ENCODE peak calls at places on chromosomes 4 and X, in seven cellular contexts. W, M, N, U, G, S and K are unnamed samples.

GRCh38 chrX:150038977-150039599 is 100.8 kb upstream of the EOLA2 start:
- DNase-seq in W (no peak), M (no peak), N (no peak), U (no peak), G (no peak), S (no peak), K (no peak)

GRCh38 chrX:54473993-54474859 is 21.8 kb downstream of the FGD1 start:
- DNase-seq in W (no peak), M (no peak), N (no peak), U (no peak), G (no peak), S (no peak), K (no peak)

GRCh38 chrX:132004728-132005127 is 18.4 kb upstream of the STK26 start:
- DNase-seq in W (no peak), M (peak; percentile 71), N (no peak), U (no peak), G (no peak), S (no peak), K (no peak)

GRCh38 chrX:20224814-20225487 is 41.8 kb downstream of the RPS6KA3 start:
- DNase-seq in W (no peak), M (peak; percentile 28), N (no peak), U (no peak), G (no peak), S (no peak), K (no peak)

GRCh38 chr4:20408596-20408995 is 156.9 kb downstream of the SLIT2 start:
- DNase-seq in W (no peak), M (no peak), N (no peak), U (peak; percentile 32), G (no peak), S (no peak), K (no peak)

GRCh38 chr4:158824425-158825274 is 55.8 kb downstream of the FNIP2 start:
- DNase-seq in W (no peak), M (no peak), N (no peak), U (peak; percentile 44), G (no peak), S (no peak), K (no peak)

GRCh38 chr4:70954032-70954431 is 39.4 kb upstream of the DCK start:
- DNase-seq in W (no peak), M (peak; percentile 26), N (no peak), U (no peak), G (no peak), S (no peak), K (no peak)

GRCh38 chr4:152807294-152807829 is 27.6 kb downstream of the ARFIP1 start:
- DNase-seq in W (no peak), M (no peak), N (no peak), U (peak; percentile 7), G (no peak), S (no peak), K (no peak)

GRCh38 chr4:182197611-182198010 is 45.6 kb upstream of the TENM3 start:
- DNase-seq in W (no peak), M (no peak), N (no peak), U (no peak), G (no peak), S (no peak), K (no peak)

GRCh38 chr4:164571593-164572385 is 182.1 kb upstream of the SMIM31 start:
- DNase-seq in W (no peak), M (no peak), N (no peak), U (no peak), G (no peak), S (no peak), K (no peak)

GRCh38 chr4:153464068-153464467 is 2.1 kb upstream of the TMEM131L start:
- DNase-seq in W (no peak), M (peak; percentile 89), N (no peak), U (no peak), G (no peak), S (no peak), K (no peak)

GRCh38 chr4:146134761-146135160 is 40.8 kb upstream of the LSM6 start:
- DNase-seq in W (no peak), M (no peak), N (no peak), U (peak; percentile 3), G (no peak), S (no peak), K (no peak)

GRCh38 chr4:177862541-177863176 is 420.4 kb upstream of the AGA start:
- DNase-seq in W (no peak), M (no peak), N (no peak), U (no peak), G (no peak), S (no peak), K (no peak)

GRCh38 chr4:98094118-98094517 is 49.2 kb downstream of the STPG2 start:
- DNase-seq in W (no peak), M (no peak), N (no peak), U (no peak), G (no peak), S (no peak), K (no peak)

GRCh38 chr4:4659871-4660651 is 118.2 kb upstream of the STX18 start:
- DNase-seq in W (no peak), M (no peak), N (no peak), U (peak; percentile 84), G (no peak), S (no peak), K (peak; percentile 70)

GRCh38 chr4:37960679-37961078 is 481 bp downstream of the PTTG2 start:
- DNase-seq in W (no peak), M (no peak), N (no peak), U (no peak), G (no peak), S (no peak), K (no peak)

GRCh38 chrX:49910344-49910743 is 12.1 kb upstream of the CLCN5 start:
- DNase-seq in W (peak; percentile 16), M (no peak), N (no peak), U (no peak), G (no peak), S (no peak), K (no peak)

GRCh38 chrX:18640686-18641085 is 31.2 kb downstream of the RS1 start:
- DNase-seq in W (no peak), M (no peak), N (no peak), U (peak; percentile 2), G (no peak), S (no peak), K (no peak)

GRCh38 chrX:9786839-9787635 is 808 bp downstream of the SHROOM2 start:
- DNase-seq in W (no peak), M (no peak), N (no peak), U (no peak), G (no peak), S (no peak), K (no peak)

GRCh38 chr4:150501983-150502382 is 80.0 kb upstream of the MAB21L2 start:
- DNase-seq in W (no peak), M (no peak), N (no peak), U (no peak), G (no peak), S (no peak), K (no peak)

GRCh38 chrX:153703036-153703370 is 15.3 kb downstream of the SLC6A8 start:
- DNase-seq in W (no peak), M (no peak), N (no peak), U (peak; percentile 78), G (no peak), S (no peak), K (no peak)